ENCODE peak calls at places on chromosome 14, in four cellular contexts. F is K562, A is HepG2, D is GM12878. G is an unnamed sample.
A peak's percentile ranks its signal among the peaks of the same experiment; 100 is the strongest.

GRCh38 chr14:105375635-105376057 is 22.7 kb upstream of the TEX22 start:
- DNase-seq in F (no peak), A (no peak), D (no peak), G (no peak)

GRCh38 chr14:37599527-37600368 is 4.3 kb downstream of the TTC6 start:
- DNase-seq in F (no peak), A (no peak), D (no peak), G (peak; percentile 58)

GRCh38 chr14:60720962-60721330 is 3.2 kb downstream of the SIX4 start:
- DNase-seq in F (no peak), A (peak; percentile 9), D (no peak), G (no peak)

GRCh38 chr14:68848253-68848652 is 55.4 kb upstream of the ZFP36L1 start:
- DNase-seq in F (no peak), A (no peak), D (no peak), G (no peak)

GRCh38 chr14:85799668-85800067 is 269.7 kb downstream of the FLRT2 start:
- DNase-seq in F (no peak), A (no peak), D (no peak), G (no peak)

GRCh38 chr14:97458302-97459137 is 661.3 kb downstream of the VRK1 start:
- DNase-seq in F (no peak), A (no peak), D (no peak), G (peak; percentile 78)

GRCh38 chr14:23175823-23176222 is 7.6 kb downstream of the SLC7A8 start:
- DNase-seq in F (no peak), A (no peak), D (no peak), G (no peak)

GRCh38 chr14:105843444-105844046 is 317.2 kb downstream of the TMEM121 start:
- DNase-seq in F (no peak), A (no peak), D (no peak), G (no peak)

GRCh38 chr14:55458800-55459577 is 18.6 kb upstream of the TBPL2 start:
- DNase-seq in F (no peak), A (no peak), D (no peak), G (no peak)

GRCh38 chr14:94367347-94367746 is 21.1 kb downstream of the SERPINA1 start:
- DNase-seq in F (no peak), A (no peak), D (no peak), G (no peak)

GRCh38 chr14:53793790-53794560 is 162.7 kb downstream of the BMP4 start:
- DNase-seq in F (no peak), A (peak; percentile 40), D (no peak), G (no peak)
- TF ChIP-seq USF2 in F (no peak), A (no peak), D (no peak), G (no peak)

GRCh38 chr14:61774861-61775260 is 12.6 kb downstream of the SNAPC1 start:
- DNase-seq in F (no peak), A (no peak), D (no peak), G (no peak)

GRCh38 chr14:61780125-61780524 is 17.9 kb downstream of the SNAPC1 start:
- DNase-seq in F (no peak), A (no peak), D (no peak), G (no peak)
- TF ChIP-seq MAX in F (no peak), A (no peak), D (no peak), G (no peak)

DNA sequence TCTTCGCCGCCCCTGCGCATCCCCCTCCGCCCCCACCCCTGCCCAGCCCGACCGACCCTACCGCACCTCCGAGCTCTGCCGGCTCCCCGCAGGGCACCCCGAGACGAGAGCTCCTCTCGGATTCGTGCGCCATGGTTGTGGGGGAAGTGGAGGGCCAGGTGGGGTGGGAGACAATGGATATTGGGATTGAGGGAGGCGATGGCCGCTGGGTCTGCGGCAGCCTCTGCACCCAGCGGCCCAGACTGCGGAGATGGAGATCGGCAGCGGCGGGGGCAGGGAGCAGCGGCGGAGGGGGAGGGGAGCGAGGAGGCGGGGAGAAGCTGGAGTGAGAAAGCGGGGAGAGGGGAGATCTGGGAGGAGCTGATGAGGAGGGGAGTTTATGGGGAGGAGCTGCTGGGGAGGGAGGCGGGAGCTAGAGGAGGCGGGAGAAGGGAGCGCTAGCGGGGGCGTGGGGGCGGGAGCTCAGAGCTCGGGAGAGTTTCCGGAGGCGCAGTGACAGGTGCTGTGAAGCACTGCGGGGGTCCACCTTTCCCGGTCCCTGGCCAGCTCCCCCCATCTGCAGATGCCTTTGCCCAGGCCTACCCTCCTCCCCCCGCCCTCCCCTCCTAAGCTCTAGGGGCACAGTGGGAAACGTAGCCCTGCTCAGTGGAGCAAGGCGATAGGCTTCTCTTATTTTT is at the start of gene SALL2:
- DNase-seq in F (peak; percentile 86), A (peak; percentile 79), D (peak; percentile 21), G (peak; percentile 97)
- TF ChIP-seq TCF7 in F (no peak), A (no peak), D (no peak), G (no peak)

GRCh38 chr14:103023881-103024473 is 33.4 kb downstream of the CDC42BPB start:
- DNase-seq in F (no peak), A (no peak), D (no peak), G (no peak)
- TF ChIP-seq USF2 in F (no peak), A (no peak), D (no peak), G (no peak)

DNA sequence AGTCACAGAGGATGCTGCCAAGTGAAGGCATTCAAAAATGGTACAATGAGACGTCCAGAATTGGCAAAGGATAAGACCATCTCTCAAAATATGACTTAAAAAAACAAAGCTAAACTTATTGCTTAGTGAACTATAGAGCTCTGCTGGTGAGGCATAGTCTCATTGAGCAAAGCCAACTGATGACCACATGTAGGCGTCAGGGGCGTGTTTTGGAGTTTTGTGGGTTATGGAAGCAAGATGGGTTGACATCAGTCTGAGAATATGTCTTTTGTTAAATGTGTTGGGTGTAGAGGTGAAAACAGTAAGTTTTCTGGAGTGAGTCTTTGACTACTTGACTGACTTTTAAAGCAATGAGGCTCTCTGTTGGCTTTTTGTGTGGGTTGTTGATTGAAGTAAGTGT is 47.2 kb downstream of the ATL1 start:
- DNase-seq in F (no peak), A (no peak), D (no peak), G (no peak)
- TF ChIP-seq MAX in F (no peak), A (no peak), D (no peak), G (no peak)

GRCh38 chr14:58297762-58298476 is 436 bp upstream of the ARID4A start:
- DNase-seq in F (peak; percentile 72), A (peak; percentile 100), D (peak; percentile 100), G (peak; percentile 98)

GRCh38 chr14:58299665-58300202 is 1.4 kb downstream of the ARID4A start:
- DNase-seq in F (no peak), A (no peak), D (no peak), G (no peak)

GRCh38 chr14:58298880-58299664 is 717 bp downstream of the ARID4A start:
- DNase-seq in F (peak; percentile 54), A (no peak), D (no peak), G (peak; percentile 47)

GRCh38 chr14:58297412-58297761 is 968 bp upstream of the ARID4A start:
- DNase-seq in F (no peak), A (no peak), D (no peak), G (no peak)

DNA sequence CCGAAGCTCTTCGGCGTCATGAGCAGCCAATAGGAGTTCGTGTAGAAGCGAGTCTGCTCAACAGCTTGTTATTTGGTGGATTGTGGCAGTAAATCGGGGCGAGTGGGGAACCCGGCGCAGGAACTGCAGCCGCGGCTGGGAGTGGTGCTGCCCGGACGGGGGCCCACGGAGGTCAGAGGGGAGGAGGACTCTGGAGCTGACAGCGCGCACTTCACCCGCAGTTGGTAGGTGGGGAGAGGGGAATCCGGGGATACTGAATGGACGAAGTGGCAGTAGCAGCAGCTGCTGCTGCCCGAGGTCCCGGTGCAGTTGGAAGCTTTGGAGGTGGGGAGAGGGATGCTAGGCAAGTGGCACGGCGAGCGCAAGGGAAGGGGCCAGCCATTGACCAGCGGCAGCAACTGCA is at the start of gene ARID4A:
- DNase-seq in F (peak; percentile 70), A (no peak), D (no peak), G (peak; percentile 76)
- TF ChIP-seq TCF7 in F (no peak), A (no peak), D (no peak), G (no peak)

DNA sequence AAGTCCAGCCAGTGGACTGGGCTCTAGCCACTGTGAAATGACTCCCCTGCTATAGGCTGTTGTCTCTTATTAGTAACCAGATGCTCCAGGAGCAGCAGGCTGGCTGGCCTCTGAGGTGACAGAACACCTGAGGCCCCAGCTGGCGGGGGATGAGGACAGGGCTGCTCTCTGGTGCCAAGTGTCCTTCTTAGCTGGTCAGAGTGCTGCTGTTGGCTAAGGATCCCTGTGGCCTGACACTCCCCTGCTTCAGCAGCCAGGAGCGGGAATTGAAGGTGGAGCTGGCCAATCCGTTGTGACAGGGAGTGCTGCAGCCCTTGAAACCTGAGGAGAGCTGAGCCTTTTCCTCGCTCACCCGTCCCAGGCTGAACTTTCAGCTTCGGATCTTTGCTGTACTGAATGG is 30.7 kb downstream of the TMEM229B start:
- DNase-seq in F (no peak), A (no peak), D (no peak), G (peak; percentile 61)
- TF ChIP-seq USF2 in F (no peak), A (no peak), D (no peak), G (no peak)

DNA sequence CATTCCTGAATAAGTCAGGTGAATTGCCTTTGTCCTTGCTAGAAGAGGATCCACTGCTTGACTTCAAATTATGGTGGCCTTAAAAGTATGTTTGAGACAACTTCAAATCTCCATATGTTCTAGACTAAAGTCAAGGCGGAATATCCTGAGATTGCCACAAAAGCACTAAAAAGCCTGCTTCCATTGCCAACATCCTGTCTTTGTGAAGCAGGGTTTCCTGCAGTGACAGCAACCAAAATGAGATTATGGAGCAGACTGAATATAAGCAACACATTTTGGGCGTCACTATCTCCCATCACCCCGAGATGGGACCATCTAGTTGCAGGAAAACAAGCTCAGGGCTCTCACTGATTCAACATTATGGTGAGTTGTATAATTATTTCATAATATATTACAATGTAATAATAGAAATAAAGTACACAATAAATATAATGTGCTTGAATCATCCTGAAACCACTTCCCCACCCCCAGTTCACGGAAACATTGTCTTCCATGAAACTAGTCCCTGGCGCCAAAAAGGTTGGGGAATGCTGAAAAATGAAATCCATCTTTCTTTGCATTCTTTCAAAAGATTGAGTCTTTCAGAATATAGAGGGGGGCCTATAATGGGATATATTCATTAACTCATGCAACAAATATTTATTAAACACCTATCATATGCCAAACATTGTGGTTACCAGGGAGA is 143.7 kb downstream of the GPHN start:
- DNase-seq in F (no peak), A (no peak), D (no peak), G (no peak)
- TF ChIP-seq MAX in F (no peak), A (no peak), D (no peak), G (no peak)